ENCODE peak calls at places on chromosomes 2 and 18, in ten cellular contexts. M, I, D, S, B, P, R, K, H and E are unnamed samples.

GRCh38 chr18:70154591-70155194 is 50.8 kb downstream of the RTTN start:
- DNase-seq in M (no peak), I (no peak), D (peak; percentile 86), S (no peak), B (no peak), P (peak; percentile 61), R (no peak), K (no peak), H (no peak), E (no peak)

GRCh38 chr18:2529154-2529553 is 42.2 kb downstream of the METTL4 start:
- DNase-seq in M (no peak), I (no peak), D (no peak), S (no peak), B (no peak), P (peak; percentile 61), R (no peak), K (no peak), H (no peak), E (no peak)

GRCh38 chr2:100106460-100106859 is 35.9 kb downstream of the AFF3 start:
- DNase-seq in M (no peak), I (no peak), D (no peak), S (peak; percentile 13), B (no peak), P (no peak), R (peak; percentile 18), K (no peak), H (no peak), E (no peak)

GRCh38 chr2:54060000-54060399 is 55.4 kb upstream of the ACYP2 start:
- DNase-seq in M (no peak), I (no peak), D (peak; percentile 51), S (no peak), B (no peak), P (no peak), R (no peak), K (no peak), H (no peak), E (no peak)

GRCh38 chr2:134722728-134723127 is 3.9 kb upstream of the TMEM163 start:
- DNase-seq in M (no peak), I (no peak), D (no peak), S (no peak), B (no peak), P (no peak), R (peak; percentile 37), K (no peak), H (no peak), E (no peak)

GRCh38 chr2:182904844-182905243 is 38.4 kb upstream of the FRZB start:
- DNase-seq in M (no peak), I (no peak), D (no peak), S (no peak), B (no peak), P (no peak), R (no peak), K (no peak), H (no peak), E (no peak)

GRCh38 chr2:16010951-16011620 is 70.7 kb downstream of the MYCN start:
- DNase-seq in M (no peak), I (no peak), D (no peak), S (no peak), B (no peak), P (no peak), R (no peak), K (no peak), H (no peak), E (no peak)

GRCh38 chr18:75179819-75180600 is 28.9 kb downstream of the PTGR3 start:
- DNase-seq in M (no peak), I (no peak), D (no peak), S (no peak), B (no peak), P (no peak), R (no peak), K (no peak), H (no peak), E (no peak)

GRCh38 chr18:46253498-46253897 is 149.3 kb downstream of the HAUS1 start:
- DNase-seq in M (no peak), I (no peak), D (peak; percentile 49), S (no peak), B (no peak), P (peak; percentile 66), R (no peak), K (no peak), H (no peak), E (no peak)

DNA sequence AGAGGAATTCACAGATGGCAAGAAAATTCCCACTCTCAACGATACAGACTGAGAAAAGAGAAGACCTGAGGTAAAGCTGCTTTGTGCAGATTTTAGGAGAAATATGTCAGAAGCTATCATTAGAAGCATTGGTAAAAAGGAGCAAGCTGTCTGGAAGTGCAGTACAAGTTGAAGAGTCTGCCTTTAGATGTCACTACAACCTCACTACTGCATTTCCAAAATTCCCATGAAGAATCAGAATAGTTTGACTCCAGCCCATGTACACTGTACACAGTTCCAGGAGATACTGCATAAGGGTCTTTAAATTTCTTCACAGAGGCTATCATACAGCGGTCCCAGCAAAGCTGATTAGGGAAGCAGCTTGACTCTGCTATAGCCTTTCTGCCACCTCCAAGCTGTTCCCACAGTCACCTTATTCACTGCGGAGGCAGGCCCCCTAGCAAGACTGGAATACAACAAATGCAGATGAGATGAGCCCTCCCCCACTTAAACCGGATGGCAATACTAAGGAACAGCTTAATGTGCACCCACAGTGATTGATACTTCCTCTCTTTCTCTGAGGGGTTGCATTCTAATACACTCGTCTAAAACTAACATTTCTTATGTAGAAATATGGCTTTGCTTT is 527.4 kb downstream of the TMEM182 start:
- DNase-seq in M (no peak), I (no peak), D (no peak), S (no peak), B (no peak), P (no peak), R (no peak), K (no peak), H (no peak), E (no peak)
- TF ChIP-seq CTCF in M (no peak), I (no peak), D (no peak), S (peak; percentile 54), B (no peak), P (no peak), R (no peak), K (no peak), H (no peak), E (peak; percentile 47)

GRCh38 chr2:152500336-152500735 is 165.4 kb downstream of the FMNL2 start:
- DNase-seq in M (no peak), I (no peak), D (no peak), S (no peak), B (no peak), P (no peak), R (no peak), K (no peak), H (no peak), E (no peak)
- TF ChIP-seq CTCF in M (no peak), I (no peak), D (no peak), S (no peak), B (no peak), P (no peak), R (no peak), K (no peak), H (no peak), E (no peak)

GRCh38 chr2:27085062-27085669 is 1.4 kb upstream of the KHK start:
- DNase-seq in M (no peak), I (no peak), D (no peak), S (no peak), B (no peak), P (no peak), R (no peak), K (peak; percentile 79), H (no peak), E (no peak)

GRCh38 chr2:27086722-27087446 is at the start of gene KHK:
- DNase-seq in M (no peak), I (peak; percentile 79), D (peak; percentile 43), S (peak; percentile 68), B (peak; percentile 79), P (no peak), R (peak; percentile 47), K (peak; percentile 92), H (peak; percentile 57), E (peak; percentile 25)

GRCh38 chr2:27086090-27086721 is 366 bp upstream of the KHK start:
- DNase-seq in M (peak; percentile 99), I (peak; percentile 96), D (peak; percentile 98), S (peak; percentile 97), B (peak; percentile 98), P (peak; percentile 91), R (peak; percentile 99), K (peak; percentile 100), H (peak; percentile 99), E (peak; percentile 100)

GRCh38 chr2:27084297-27085061 is 2.1 kb upstream of the KHK start:
- DNase-seq in M (no peak), I (no peak), D (no peak), S (no peak), B (no peak), P (no peak), R (no peak), K (peak; percentile 74), H (no peak), E (no peak)

DNA sequence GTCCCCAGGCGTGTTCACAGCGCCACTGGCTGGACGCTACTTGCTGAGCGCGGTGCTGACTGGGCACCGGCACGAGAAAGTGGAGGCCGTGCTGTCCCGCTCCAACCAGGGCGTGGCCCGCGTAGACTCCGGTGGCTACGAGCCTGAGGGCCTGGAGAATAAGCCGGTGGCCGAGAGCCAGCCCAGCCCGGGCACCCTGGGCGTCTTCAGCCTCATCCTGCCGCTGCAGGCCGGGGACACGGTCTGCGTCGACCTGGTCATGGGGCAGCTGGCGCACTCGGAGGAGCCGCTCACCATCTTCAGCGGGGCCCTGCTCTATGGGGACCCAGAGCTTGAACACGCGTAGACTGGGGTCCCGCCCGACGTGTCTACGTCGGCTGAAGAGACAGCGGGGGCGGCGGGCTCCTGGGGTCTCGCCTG is 892 bp upstream of the KHK start:
- DNase-seq in M (peak; percentile 38), I (peak; percentile 81), D (peak; percentile 91), S (peak; percentile 84), B (peak; percentile 90), P (peak; percentile 54), R (peak; percentile 65), K (peak; percentile 91), H (peak; percentile 69), E (peak; percentile 43)
- TF ChIP-seq CTCF in M (no peak), I (peak; percentile 21), D (peak; percentile 54), S (peak; percentile 53), B (peak; percentile 69), P (peak; percentile 25), R (no peak), K (no peak), H (peak; percentile 56), E (no peak)

GRCh38 chr2:172134270-172134669 is 31.6 kb upstream of the DLX2 start:
- DNase-seq in M (no peak), I (no peak), D (no peak), S (no peak), B (no peak), P (no peak), R (no peak), K (no peak), H (no peak), E (no peak)
- TF ChIP-seq CTCF in M (no peak), I (no peak), D (no peak), S (no peak), B (no peak), P (no peak), R (no peak), K (no peak), H (no peak), E (peak; percentile 14)

GRCh38 chr2:231245253-231246094 is 47.0 kb downstream of the ARMC9 start:
- DNase-seq in M (no peak), I (peak; percentile 50), D (peak; percentile 36), S (no peak), B (no peak), P (peak; percentile 4), R (no peak), K (no peak), H (no peak), E (no peak)
- TF ChIP-seq CTCF in M (no peak), I (no peak), D (no peak), S (no peak), B (peak; percentile 21), P (no peak), R (no peak), K (no peak), H (peak; percentile 25), E (no peak)